ENCODE peak calls at places on chromosomes 2 and 18, in nine cellular contexts. One of them, this sample, is unnamed.

GRCh38 chr2:9813312-9814128 is 29.8 kb upstream of the TAF1B start:
- DNase-seq in adrenal gland: peak
- DNase-seq in A549: peak
- DNase-seq in H1: peak
- DNase-seq in testis: peak
- DNase-seq in spleen: peak
- DNase-seq in transverse colon: peak
- DNase-seq in right lobe of liver: peak
- DNase-seq in IMR-90: peak
- DNase-seq in this sample: peak

GRCh38 chr2:217622205-217622621 is 380.6 kb downstream of the TNS1 start:
- DNase-seq in right lobe of liver: no peak
- DNase-seq in spleen: no peak
- DNase-seq in IMR-90: peak
- DNase-seq in transverse colon: peak
- DNase-seq in adrenal gland: no peak
- DNase-seq in H1: peak
- DNase-seq in testis: peak
- DNase-seq in A549: peak
- DNase-seq in this sample: peak

GRCh38 chr2:170816499-170817246 is at the start of gene GAD1:
- DNase-seq in transverse colon: peak
- DNase-seq in testis: peak
- DNase-seq in spleen: peak
- DNase-seq in A549: peak
- DNase-seq in adrenal gland: peak
- DNase-seq in right lobe of liver: peak
- DNase-seq in IMR-90: peak
- DNase-seq in H1: no peak
- DNase-seq in this sample: peak

GRCh38 chr2:40072442-40073232 is 293.6 kb upstream of the THUMPD2 start:
- DNase-seq in spleen: no peak
- DNase-seq in H1: no peak
- DNase-seq in IMR-90: no peak
- DNase-seq in testis: no peak
- DNase-seq in right lobe of liver: no peak
- DNase-seq in transverse colon: no peak
- DNase-seq in adrenal gland: no peak
- DNase-seq in A549: no peak
- DNase-seq in this sample: no peak

GRCh38 chr2:203535078-203535783 is at the start of gene RAPH1:
- DNase-seq in adrenal gland: peak
- DNase-seq in testis: peak
- DNase-seq in transverse colon: peak
- DNase-seq in right lobe of liver: peak
- DNase-seq in H1: peak
- DNase-seq in A549: peak
- DNase-seq in IMR-90: peak
- DNase-seq in spleen: peak
- DNase-seq in this sample: peak

GRCh38 chr2:209519271-209519670 is 95.4 kb downstream of the MAP2 start:
- DNase-seq in adrenal gland: no peak
- DNase-seq in testis: no peak
- DNase-seq in H1: peak
- DNase-seq in IMR-90: no peak
- DNase-seq in spleen: no peak
- DNase-seq in right lobe of liver: no peak
- DNase-seq in transverse colon: no peak
- DNase-seq in A549: no peak
- DNase-seq in this sample: no peak

GRCh38 chr2:100272848-100273329 is 49.4 kb downstream of the LONRF2 start:
- DNase-seq in right lobe of liver: peak
- DNase-seq in A549: no peak
- DNase-seq in spleen: no peak
- DNase-seq in testis: peak
- DNase-seq in IMR-90: peak
- DNase-seq in adrenal gland: peak
- DNase-seq in transverse colon: no peak
- DNase-seq in H1: no peak
- DNase-seq in this sample: peak

GRCh38 chr2:95074663-95075439 is 46.8 kb downstream of the MRPS5 start:
- DNase-seq in adrenal gland: no peak
- DNase-seq in IMR-90: no peak
- DNase-seq in spleen: no peak
- DNase-seq in transverse colon: no peak
- DNase-seq in right lobe of liver: no peak
- DNase-seq in A549: no peak
- DNase-seq in testis: no peak
- DNase-seq in H1: no peak
- DNase-seq in this sample: no peak

GRCh38 chr18:71105078-71105819 is 816.4 kb downstream of the SOCS6 start:
- DNase-seq in adrenal gland: no peak
- DNase-seq in spleen: no peak
- DNase-seq in A549: no peak
- DNase-seq in transverse colon: no peak
- DNase-seq in IMR-90: peak
- DNase-seq in right lobe of liver: no peak
- DNase-seq in testis: no peak
- DNase-seq in H1: no peak
- DNase-seq in this sample: no peak

GRCh38 chr2:48755473-48755872 is at the start of gene LHCGR:
- DNase-seq in transverse colon: no peak
- DNase-seq in H1: no peak
- DNase-seq in right lobe of liver: no peak
- DNase-seq in testis: peak
- DNase-seq in adrenal gland: no peak
- DNase-seq in spleen: peak
- DNase-seq in IMR-90: no peak
- DNase-seq in A549: no peak
- DNase-seq in this sample: no peak

DNA sequence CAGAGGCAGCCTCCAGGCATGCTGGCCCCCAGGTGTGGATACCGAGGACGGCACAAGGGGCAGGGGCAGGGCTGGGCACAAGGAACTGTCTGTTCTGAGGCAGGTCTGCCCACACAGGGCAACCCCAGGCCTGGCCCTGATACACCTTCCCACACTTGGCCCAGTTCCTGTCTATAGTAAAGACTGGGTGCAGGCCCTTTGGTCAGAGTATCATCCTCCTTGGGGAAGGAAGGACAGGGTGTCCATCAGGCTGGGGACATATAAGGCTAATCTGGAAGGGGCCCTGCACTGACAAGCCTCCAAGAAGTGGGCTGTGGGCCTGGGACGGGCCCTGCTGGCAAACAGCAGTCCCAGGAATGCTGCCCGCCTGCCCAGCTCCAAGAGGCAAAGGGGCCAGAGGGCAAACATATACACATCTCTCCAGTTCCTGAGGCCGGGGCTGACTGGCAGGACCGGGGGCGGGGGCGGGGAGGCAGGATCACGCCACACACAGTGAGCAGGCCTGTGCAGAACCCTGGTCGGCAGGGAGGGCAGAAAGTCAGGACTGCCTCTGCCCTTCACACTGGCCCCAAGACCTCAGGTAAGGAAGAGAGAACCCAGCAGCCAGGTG is 18.9 kb downstream of the SDC1 start:
- DNase-seq in IMR-90: no peak
- DNase-seq in right lobe of liver: peak
- DNase-seq in transverse colon: peak
- DNase-seq in spleen: no peak
- DNase-seq in H1: no peak
- DNase-seq in A549: no peak
- DNase-seq in testis: no peak
- DNase-seq in adrenal gland: no peak
- DNase-seq in this sample: no peak
- TF ChIP-seq CTCF in IMR-90: no peak
- TF ChIP-seq CTCF in right lobe of liver: no peak
- TF ChIP-seq CTCF in transverse colon: no peak
- TF ChIP-seq CTCF in spleen: no peak
- TF ChIP-seq CTCF in H1: no peak
- TF ChIP-seq CTCF in A549: no peak
- TF ChIP-seq CTCF in testis: no peak
- TF ChIP-seq CTCF in adrenal gland: no peak
- TF ChIP-seq CTCF in this sample: no peak

GRCh38 chr18:21678897-21679296 is 25.7 kb downstream of the ABHD3 start:
- DNase-seq in A549: no peak
- DNase-seq in IMR-90: no peak
- DNase-seq in adrenal gland: no peak
- DNase-seq in transverse colon: no peak
- DNase-seq in testis: no peak
- DNase-seq in right lobe of liver: no peak
- DNase-seq in spleen: no peak
- DNase-seq in H1: no peak
- DNase-seq in this sample: no peak

GRCh38 chr18:21686282-21687105 is 18.1 kb downstream of the ABHD3 start:
- DNase-seq in testis: no peak
- DNase-seq in H1: no peak
- DNase-seq in spleen: no peak
- DNase-seq in A549: no peak
- DNase-seq in transverse colon: no peak
- DNase-seq in adrenal gland: no peak
- DNase-seq in IMR-90: peak
- DNase-seq in right lobe of liver: no peak
- DNase-seq in this sample: no peak

GRCh38 chr18:21684731-21685130 is 19.8 kb downstream of the ABHD3 start:
- DNase-seq in testis: no peak
- DNase-seq in right lobe of liver: no peak
- DNase-seq in transverse colon: no peak
- DNase-seq in IMR-90: no peak
- DNase-seq in spleen: no peak
- DNase-seq in H1: no peak
- DNase-seq in adrenal gland: no peak
- DNase-seq in A549: no peak
- DNase-seq in this sample: no peak

GRCh38 chr18:21680148-21680547 is 24.4 kb downstream of the ABHD3 start:
- DNase-seq in H1: no peak
- DNase-seq in right lobe of liver: no peak
- DNase-seq in IMR-90: no peak
- DNase-seq in transverse colon: no peak
- DNase-seq in A549: no peak
- DNase-seq in adrenal gland: no peak
- DNase-seq in spleen: no peak
- DNase-seq in testis: no peak
- DNase-seq in this sample: no peak

DNA sequence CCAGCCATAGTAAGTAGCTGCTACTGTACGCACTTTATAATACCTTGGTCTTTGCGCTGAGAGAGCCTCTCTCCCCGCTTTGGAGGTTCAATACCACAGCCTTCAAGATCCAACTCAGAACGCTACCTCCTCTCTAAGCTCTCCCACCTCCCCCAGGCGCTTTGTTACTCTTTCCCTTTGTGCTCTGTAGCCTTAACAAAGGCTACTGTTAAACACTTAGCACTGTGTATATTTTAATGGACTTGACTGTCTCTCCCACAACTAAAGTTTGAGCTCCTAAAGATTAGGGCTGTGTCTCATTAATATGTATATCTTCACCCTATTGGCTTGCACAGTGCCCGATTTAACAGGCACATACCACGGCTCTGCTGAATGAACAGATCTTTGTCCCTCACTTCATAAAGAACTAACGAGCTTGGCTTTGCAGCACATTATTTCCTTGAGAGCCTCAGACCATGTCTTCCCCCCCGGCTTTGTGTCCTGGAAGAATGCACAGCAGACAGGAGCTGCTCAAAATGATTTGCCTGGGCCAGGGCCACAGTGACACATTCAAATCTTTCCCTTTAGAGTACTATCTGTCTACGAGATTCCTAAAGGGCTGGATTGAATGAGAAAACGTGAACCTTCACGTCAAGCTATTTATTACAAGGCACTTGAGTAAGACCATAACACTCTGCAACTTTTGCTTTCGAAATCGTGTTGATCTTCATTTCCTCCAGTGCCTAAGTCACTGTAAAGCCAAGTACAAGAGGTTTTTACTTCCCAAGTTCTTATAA is 22.1 kb downstream of the ABHD3 start:
- DNase-seq in right lobe of liver: no peak
- DNase-seq in IMR-90: peak
- DNase-seq in spleen: no peak
- DNase-seq in H1: no peak
- DNase-seq in testis: peak
- DNase-seq in A549: no peak
- DNase-seq in adrenal gland: no peak
- DNase-seq in transverse colon: no peak
- DNase-seq in this sample: no peak
- TF ChIP-seq POLR2A in right lobe of liver: no peak
- TF ChIP-seq POLR2A in IMR-90: no peak
- TF ChIP-seq POLR2A in spleen: no peak
- TF ChIP-seq POLR2A in H1: no peak
- TF ChIP-seq POLR2A in testis: no peak
- TF ChIP-seq POLR2A in A549: no peak
- TF ChIP-seq POLR2A in adrenal gland: no peak
- TF ChIP-seq POLR2A in transverse colon: no peak
- TF ChIP-seq POLR2A in this sample: no peak

DNA sequence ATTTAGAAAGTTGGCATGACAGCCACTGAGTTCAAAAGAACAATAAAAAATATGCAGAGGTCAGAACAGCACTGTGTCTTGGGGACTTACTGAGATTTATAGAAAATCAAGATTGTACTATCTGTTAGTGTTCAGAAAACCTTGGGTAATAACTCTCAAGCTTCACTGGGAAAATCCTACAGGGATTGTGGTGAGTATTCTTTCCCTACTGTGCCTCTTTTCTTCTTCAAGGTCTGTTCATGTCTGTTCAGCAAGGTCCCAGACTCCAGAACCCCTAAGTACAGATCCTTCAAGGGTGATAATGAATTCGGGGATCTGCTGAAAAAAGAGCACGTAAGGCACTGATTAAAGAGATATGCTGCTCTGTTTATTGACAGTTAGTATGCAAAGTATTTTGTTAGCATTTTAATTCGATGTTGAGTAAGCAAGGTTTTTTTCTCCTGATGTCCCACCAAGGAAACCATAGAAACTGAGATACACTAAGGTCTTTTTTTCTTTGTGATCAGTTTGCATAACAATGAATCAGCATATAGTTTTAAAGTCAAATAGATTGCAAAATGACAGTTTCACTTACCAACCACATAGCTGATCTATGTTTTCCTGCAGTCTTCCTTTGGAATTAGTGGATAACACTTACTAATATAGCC is 249.8 kb downstream of the DSEL start:
- DNase-seq in spleen: no peak
- DNase-seq in transverse colon: no peak
- DNase-seq in A549: peak
- DNase-seq in testis: no peak
- DNase-seq in H1: no peak
- DNase-seq in adrenal gland: no peak
- DNase-seq in IMR-90: peak
- DNase-seq in right lobe of liver: no peak
- DNase-seq in this sample: no peak
- H3K27ac ChIP-seq in spleen: no peak
- H3K27ac ChIP-seq in transverse colon: no peak
- H3K27ac ChIP-seq in A549: peak
- H3K27ac ChIP-seq in testis: peak
- H3K27ac ChIP-seq in H1: no peak
- H3K27ac ChIP-seq in adrenal gland: no peak
- H3K27ac ChIP-seq in IMR-90: peak
- H3K27ac ChIP-seq in right lobe of liver: no peak
- H3K27ac ChIP-seq in this sample: peak

DNA sequence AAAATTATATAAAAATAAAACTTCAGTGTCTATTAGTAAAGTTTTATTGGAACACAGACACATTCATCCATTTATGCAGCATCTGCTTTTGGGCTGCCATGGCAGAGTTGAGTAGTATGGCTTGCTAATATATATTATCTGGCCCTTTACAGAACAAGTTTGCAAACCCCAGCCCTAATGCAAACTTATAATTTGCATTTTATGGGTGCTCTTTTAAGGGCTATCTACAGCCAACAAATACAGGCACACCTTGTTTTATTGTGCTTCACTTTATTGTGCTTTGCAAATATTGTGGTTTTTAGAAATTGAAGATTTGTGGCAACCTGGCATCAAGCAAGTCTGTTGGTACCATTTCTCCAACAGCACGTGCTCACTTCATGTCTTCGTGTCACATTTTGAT is 35.2 kb upstream of the DLX2 start:
- DNase-seq in testis: no peak
- DNase-seq in H1: no peak
- DNase-seq in right lobe of liver: no peak
- DNase-seq in IMR-90: no peak
- DNase-seq in transverse colon: no peak
- DNase-seq in A549: no peak
- DNase-seq in spleen: no peak
- DNase-seq in adrenal gland: no peak
- DNase-seq in this sample: no peak
- TF ChIP-seq CTCF in testis: no peak
- TF ChIP-seq CTCF in H1: no peak
- TF ChIP-seq CTCF in right lobe of liver: no peak
- TF ChIP-seq CTCF in IMR-90: no peak
- TF ChIP-seq CTCF in transverse colon: no peak
- TF ChIP-seq CTCF in A549: no peak
- TF ChIP-seq CTCF in spleen: no peak
- TF ChIP-seq CTCF in adrenal gland: no peak
- TF ChIP-seq CTCF in this sample: no peak

This sample was measured in heart left ventricle.